ENCODE peak calls at places on chromosomes 5 and 9, in eight cellular contexts. One of them, this sample, is unnamed.

GRCh38 chr9:113011911-113012381 is at the start of gene ZNF883:
- DNase-seq in gastrocnemius medialis: no peak
- DNase-seq in CD4-positive, alpha-beta T cell: peak; percentile 13
- DNase-seq in fibroblast of lung: peak; percentile 80
- DNase-seq in omental fat pad: no peak
- DNase-seq in left ventricle myocardium inferior: peak; percentile 62
- DNase-seq in HL-60: peak; percentile 24
- DNase-seq in cardiac fibroblast: peak; percentile 66
- DNase-seq in this sample: peak; percentile 47

GRCh38 chr9:127244609-127245601 is 19.7 kb upstream of the GARNL3 start:
- DNase-seq in gastrocnemius medialis: peak; percentile 96
- DNase-seq in CD4-positive, alpha-beta T cell: peak; percentile 96
- DNase-seq in fibroblast of lung: peak; percentile 93
- DNase-seq in omental fat pad: peak; percentile 85
- DNase-seq in left ventricle myocardium inferior: peak; percentile 98
- DNase-seq in HL-60: peak; percentile 96
- DNase-seq in cardiac fibroblast: peak; percentile 92
- DNase-seq in this sample: peak; percentile 88

GRCh38 chr9:18861599-18862546 is 171.1 kb downstream of the SAXO1 start:
- DNase-seq in gastrocnemius medialis: peak; percentile 8
- DNase-seq in CD4-positive, alpha-beta T cell: no peak
- DNase-seq in fibroblast of lung: peak; percentile 51
- DNase-seq in omental fat pad: no peak
- DNase-seq in left ventricle myocardium inferior: peak; percentile 35
- DNase-seq in HL-60: no peak
- DNase-seq in cardiac fibroblast: peak; percentile 56
- DNase-seq in this sample: no peak

GRCh38 chr5:109911731-109912130 is 222.0 kb downstream of the MAN2A1 start:
- DNase-seq in gastrocnemius medialis: no peak
- DNase-seq in CD4-positive, alpha-beta T cell: no peak
- DNase-seq in fibroblast of lung: peak; percentile 54
- DNase-seq in omental fat pad: no peak
- DNase-seq in left ventricle myocardium inferior: no peak
- DNase-seq in HL-60: no peak
- DNase-seq in cardiac fibroblast: peak; percentile 28
- DNase-seq in this sample: peak; percentile 47

GRCh38 chr5:168974081-168974480 is 326.9 kb downstream of the SLIT3 start:
- DNase-seq in gastrocnemius medialis: no peak
- DNase-seq in CD4-positive, alpha-beta T cell: no peak
- DNase-seq in fibroblast of lung: no peak
- DNase-seq in omental fat pad: no peak
- DNase-seq in left ventricle myocardium inferior: no peak
- DNase-seq in HL-60: no peak
- DNase-seq in cardiac fibroblast: peak; percentile 7
- DNase-seq in this sample: no peak

GRCh38 chr9:99947395-99947794 is 40.9 kb downstream of the STX17 start:
- DNase-seq in gastrocnemius medialis: no peak
- DNase-seq in CD4-positive, alpha-beta T cell: no peak
- DNase-seq in fibroblast of lung: no peak
- DNase-seq in omental fat pad: no peak
- DNase-seq in left ventricle myocardium inferior: no peak
- DNase-seq in HL-60: no peak
- DNase-seq in cardiac fibroblast: peak; percentile 26
- DNase-seq in this sample: no peak

GRCh38 chr5:173915310-173916005 is 27.3 kb downstream of the CPEB4 start:
- DNase-seq in gastrocnemius medialis: no peak
- DNase-seq in CD4-positive, alpha-beta T cell: no peak
- DNase-seq in fibroblast of lung: no peak
- DNase-seq in omental fat pad: no peak
- DNase-seq in left ventricle myocardium inferior: no peak
- DNase-seq in HL-60: no peak
- DNase-seq in cardiac fibroblast: no peak
- DNase-seq in this sample: no peak

GRCh38 chr9:94827584-94828304 is 101.2 kb downstream of the AOPEP start:
- DNase-seq in gastrocnemius medialis: no peak
- DNase-seq in CD4-positive, alpha-beta T cell: no peak
- DNase-seq in fibroblast of lung: peak; percentile 84
- DNase-seq in omental fat pad: no peak
- DNase-seq in left ventricle myocardium inferior: no peak
- DNase-seq in HL-60: no peak
- DNase-seq in cardiac fibroblast: peak; percentile 41
- DNase-seq in this sample: no peak

GRCh38 chr9:99357575-99357974 is 135.5 kb downstream of the SEC61B start:
- DNase-seq in gastrocnemius medialis: peak; percentile 92
- DNase-seq in CD4-positive, alpha-beta T cell: no peak
- DNase-seq in fibroblast of lung: peak; percentile 50
- DNase-seq in omental fat pad: no peak
- DNase-seq in left ventricle myocardium inferior: peak; percentile 65
- DNase-seq in HL-60: no peak
- DNase-seq in cardiac fibroblast: peak; percentile 15
- DNase-seq in this sample: no peak

GRCh38 chr9:111148994-111149759 is 110.9 kb upstream of the LPAR1 start:
- DNase-seq in gastrocnemius medialis: no peak
- DNase-seq in CD4-positive, alpha-beta T cell: no peak
- DNase-seq in fibroblast of lung: no peak
- DNase-seq in omental fat pad: no peak
- DNase-seq in left ventricle myocardium inferior: peak; percentile 25
- DNase-seq in HL-60: no peak
- DNase-seq in cardiac fibroblast: peak; percentile 33
- DNase-seq in this sample: peak; percentile 7

GRCh38 chr5:167332291-167332690 is 959.2 kb upstream of the WWC1 start:
- DNase-seq in gastrocnemius medialis: no peak
- DNase-seq in CD4-positive, alpha-beta T cell: no peak
- DNase-seq in fibroblast of lung: no peak
- DNase-seq in omental fat pad: no peak
- DNase-seq in left ventricle myocardium inferior: no peak
- DNase-seq in HL-60: no peak
- DNase-seq in cardiac fibroblast: no peak
- DNase-seq in this sample: no peak

GRCh38 chr9:93346240-93347112 is 105.0 kb upstream of the FAM120A start:
- DNase-seq in gastrocnemius medialis: no peak
- DNase-seq in CD4-positive, alpha-beta T cell: no peak
- DNase-seq in fibroblast of lung: peak; percentile 4
- DNase-seq in omental fat pad: no peak
- DNase-seq in left ventricle myocardium inferior: no peak
- DNase-seq in HL-60: no peak
- DNase-seq in cardiac fibroblast: peak; percentile 6
- DNase-seq in this sample: no peak

GRCh38 chr5:173699959-173700358 is 83.5 kb upstream of the BOD1 start:
- DNase-seq in gastrocnemius medialis: no peak
- DNase-seq in CD4-positive, alpha-beta T cell: no peak
- DNase-seq in fibroblast of lung: no peak
- DNase-seq in omental fat pad: no peak
- DNase-seq in left ventricle myocardium inferior: no peak
- DNase-seq in HL-60: no peak
- DNase-seq in cardiac fibroblast: no peak
- DNase-seq in this sample: no peak

GRCh38 chr9:94919376-94920098 is 193.0 kb downstream of the AOPEP start:
- DNase-seq in gastrocnemius medialis: no peak
- DNase-seq in CD4-positive, alpha-beta T cell: no peak
- DNase-seq in fibroblast of lung: peak; percentile 36
- DNase-seq in omental fat pad: no peak
- DNase-seq in left ventricle myocardium inferior: no peak
- DNase-seq in HL-60: no peak
- DNase-seq in cardiac fibroblast: peak; percentile 40
- DNase-seq in this sample: peak; percentile 70

GRCh38 chr5:111127453-111128195 is 35.5 kb downstream of the WDR36 start:
- DNase-seq in gastrocnemius medialis: no peak
- DNase-seq in CD4-positive, alpha-beta T cell: no peak
- DNase-seq in fibroblast of lung: no peak
- DNase-seq in omental fat pad: no peak
- DNase-seq in left ventricle myocardium inferior: no peak
- DNase-seq in HL-60: no peak
- DNase-seq in cardiac fibroblast: peak; percentile 36
- DNase-seq in this sample: peak; percentile 19

GRCh38 chr5:132813599-132814440 is 718 bp downstream of the SOWAHA start:
- DNase-seq in gastrocnemius medialis: no peak
- DNase-seq in CD4-positive, alpha-beta T cell: no peak
- DNase-seq in fibroblast of lung: no peak
- DNase-seq in omental fat pad: no peak
- DNase-seq in left ventricle myocardium inferior: no peak
- DNase-seq in HL-60: no peak
- DNase-seq in cardiac fibroblast: peak; percentile 11
- DNase-seq in this sample: no peak

GRCh38 chr5:102295534-102296228 is 403 bp downstream of the SLCO4C1 start:
- DNase-seq in gastrocnemius medialis: no peak
- DNase-seq in CD4-positive, alpha-beta T cell: no peak
- DNase-seq in fibroblast of lung: no peak
- DNase-seq in omental fat pad: no peak
- DNase-seq in left ventricle myocardium inferior: no peak
- DNase-seq in HL-60: peak; percentile 14
- DNase-seq in cardiac fibroblast: no peak
- DNase-seq in this sample: no peak

GRCh38 chr5:142221091-142221860 is 103.5 kb downstream of the SPRY4 start:
- DNase-seq in gastrocnemius medialis: no peak
- DNase-seq in CD4-positive, alpha-beta T cell: no peak
- DNase-seq in fibroblast of lung: peak; percentile 18
- DNase-seq in omental fat pad: no peak
- DNase-seq in left ventricle myocardium inferior: no peak
- DNase-seq in HL-60: no peak
- DNase-seq in cardiac fibroblast: peak; percentile 40
- DNase-seq in this sample: no peak

GRCh38 chr9:108617661-108618060 is 238.1 kb downstream of the ACTL7B start:
- DNase-seq in gastrocnemius medialis: no peak
- DNase-seq in CD4-positive, alpha-beta T cell: no peak
- DNase-seq in fibroblast of lung: no peak
- DNase-seq in omental fat pad: no peak
- DNase-seq in left ventricle myocardium inferior: no peak
- DNase-seq in HL-60: no peak
- DNase-seq in cardiac fibroblast: no peak
- DNase-seq in this sample: no peak

GRCh38 chr5:54580997-54581741 is 63.6 kb downstream of the SNX18 start:
- DNase-seq in gastrocnemius medialis: no peak
- DNase-seq in CD4-positive, alpha-beta T cell: no peak
- DNase-seq in fibroblast of lung: no peak
- DNase-seq in omental fat pad: no peak
- DNase-seq in left ventricle myocardium inferior: no peak
- DNase-seq in HL-60: no peak
- DNase-seq in cardiac fibroblast: no peak
- DNase-seq in this sample: peak; percentile 5

GRCh38 chr5:137497396-137498290 is 1.5 kb downstream of the SPOCK1 start:
- DNase-seq in gastrocnemius medialis: no peak
- DNase-seq in CD4-positive, alpha-beta T cell: no peak
- DNase-seq in fibroblast of lung: no peak
- DNase-seq in omental fat pad: no peak
- DNase-seq in left ventricle myocardium inferior: no peak
- DNase-seq in HL-60: no peak
- DNase-seq in cardiac fibroblast: peak; percentile 18
- DNase-seq in this sample: peak; percentile 11
- TF ChIP-seq CTCF in gastrocnemius medialis: no peak
- TF ChIP-seq CTCF in CD4-positive, alpha-beta T cell: no peak
- TF ChIP-seq CTCF in fibroblast of lung: no peak
- TF ChIP-seq CTCF in omental fat pad: no peak
- TF ChIP-seq CTCF in left ventricle myocardium inferior: no peak
- TF ChIP-seq CTCF in HL-60: no peak
- TF ChIP-seq CTCF in cardiac fibroblast: no peak
- TF ChIP-seq CTCF in this sample: peak; percentile 41

GRCh38 chr5:103808464-103809106 is 246.0 kb upstream of the NUDT12 start:
- DNase-seq in gastrocnemius medialis: no peak
- DNase-seq in CD4-positive, alpha-beta T cell: no peak
- DNase-seq in fibroblast of lung: peak; percentile 73
- DNase-seq in omental fat pad: no peak
- DNase-seq in left ventricle myocardium inferior: no peak
- DNase-seq in HL-60: no peak
- DNase-seq in cardiac fibroblast: peak; percentile 57
- DNase-seq in this sample: no peak
- TF ChIP-seq CTCF in gastrocnemius medialis: peak; percentile 30
- TF ChIP-seq CTCF in CD4-positive, alpha-beta T cell: no peak
- TF ChIP-seq CTCF in fibroblast of lung: peak; percentile 100
- TF ChIP-seq CTCF in omental fat pad: no peak
- TF ChIP-seq CTCF in left ventricle myocardium inferior: peak; percentile 57
- TF ChIP-seq CTCF in HL-60: peak; percentile 44
- TF ChIP-seq CTCF in cardiac fibroblast: peak; percentile 93
- TF ChIP-seq CTCF in this sample: peak; percentile 68

DNA sequence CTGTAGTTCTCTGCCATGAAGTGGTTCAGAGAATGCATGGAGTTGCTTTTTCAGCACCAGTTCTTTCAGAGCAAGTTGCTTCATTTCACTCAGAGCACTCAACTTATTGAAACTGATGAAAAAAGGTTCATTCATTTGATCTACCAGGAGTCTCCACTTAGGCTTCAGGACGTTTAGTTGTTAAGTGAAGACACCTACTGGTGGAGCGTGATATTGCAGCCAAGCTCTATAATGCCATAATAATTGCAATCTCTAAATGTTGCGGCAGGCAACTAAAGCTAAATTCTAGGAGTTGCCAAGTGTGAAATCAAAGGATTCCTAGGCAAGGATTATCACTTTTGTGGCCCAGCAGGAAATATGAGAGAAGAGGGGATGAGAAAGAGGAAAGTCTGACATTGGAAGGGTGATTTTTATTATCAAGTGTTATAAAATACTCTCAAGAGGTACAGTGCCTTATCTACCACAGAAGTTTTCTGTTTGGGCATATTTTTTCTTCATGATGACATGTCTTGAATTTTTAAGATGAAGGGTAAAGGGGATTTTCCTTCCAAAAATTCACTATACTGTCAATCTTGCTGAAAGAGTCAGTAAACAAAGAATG is 83.6 kb downstream of the SH3PXD2B start:
- DNase-seq in gastrocnemius medialis: no peak
- DNase-seq in CD4-positive, alpha-beta T cell: no peak
- DNase-seq in fibroblast of lung: peak; percentile 79
- DNase-seq in omental fat pad: peak; percentile 57
- DNase-seq in left ventricle myocardium inferior: no peak
- DNase-seq in HL-60: peak; percentile 25
- DNase-seq in cardiac fibroblast: peak; percentile 83
- DNase-seq in this sample: peak; percentile 52
- TF ChIP-seq CTCF in gastrocnemius medialis: peak; percentile 18
- TF ChIP-seq CTCF in CD4-positive, alpha-beta T cell: peak; percentile 11
- TF ChIP-seq CTCF in fibroblast of lung: peak; percentile 79
- TF ChIP-seq CTCF in omental fat pad: no peak
- TF ChIP-seq CTCF in left ventricle myocardium inferior: peak; percentile 59
- TF ChIP-seq CTCF in HL-60: peak; percentile 67
- TF ChIP-seq CTCF in cardiac fibroblast: peak; percentile 82
- TF ChIP-seq CTCF in this sample: peak; percentile 92

DNA sequence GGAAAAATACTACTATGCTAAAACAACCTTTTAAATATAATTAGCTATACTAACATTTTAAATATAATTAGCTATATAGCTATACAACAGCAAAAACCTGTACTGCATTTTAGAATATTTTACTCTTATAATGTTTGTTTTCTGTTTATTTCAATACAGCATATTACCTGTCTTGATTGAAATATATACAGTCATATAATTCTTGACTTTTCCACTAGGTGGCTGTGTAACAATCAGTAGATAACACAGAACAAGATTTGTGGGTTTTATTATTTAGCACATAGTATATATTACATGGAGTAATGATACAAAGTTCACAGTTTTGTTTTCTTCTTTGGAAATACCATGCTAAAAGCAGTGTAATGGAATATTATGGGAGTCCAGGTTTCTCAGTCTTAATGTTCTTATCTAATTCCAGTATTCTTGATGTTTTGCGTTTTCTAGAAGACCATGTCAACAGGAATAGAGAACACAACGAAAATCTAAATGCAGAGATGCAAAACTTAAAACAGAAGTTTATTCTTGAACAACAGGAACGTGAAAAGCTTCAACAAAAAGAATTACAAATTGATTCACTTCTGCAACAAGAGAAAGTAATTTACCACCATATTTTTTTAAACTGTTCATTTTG is 13.3 kb downstream of the HMMR start:
- DNase-seq in gastrocnemius medialis: no peak
- DNase-seq in CD4-positive, alpha-beta T cell: no peak
- DNase-seq in fibroblast of lung: peak; percentile 60
- DNase-seq in omental fat pad: no peak
- DNase-seq in left ventricle myocardium inferior: no peak
- DNase-seq in HL-60: no peak
- DNase-seq in cardiac fibroblast: peak; percentile 29
- DNase-seq in this sample: no peak
- TF ChIP-seq CTCF in gastrocnemius medialis: peak; percentile 15
- TF ChIP-seq CTCF in CD4-positive, alpha-beta T cell: peak; percentile 58
- TF ChIP-seq CTCF in fibroblast of lung: no peak
- TF ChIP-seq CTCF in omental fat pad: no peak
- TF ChIP-seq CTCF in left ventricle myocardium inferior: peak; percentile 39
- TF ChIP-seq CTCF in HL-60: no peak
- TF ChIP-seq CTCF in cardiac fibroblast: peak; percentile 21
- TF ChIP-seq CTCF in this sample: peak; percentile 81